ENCODE peak calls at places on chromosome 11, in six cellular contexts. H is nucleus accumbens; Q is A549; Y is CD8-positive, alpha-beta memory T cell; Z is cardiac muscle cell; C is stimulated activated CD4-positive, alpha-beta T cell treated with anti-CD3 and anti-CD28 coated beads, Interleukin-4, amount 100 ng/mL, for 1 hour. N is an unnamed sample.

GRCh38 chr11:120317689-120318195 is 7.4 kb upstream of the TLCD5 start:
- DNase-seq in H (no peak), Q (no peak), Y (no peak), Z (no peak), C (no peak), N (no peak)

GRCh38 chr11:623999-624704 is 603 bp downstream of the CDHR5 start:
- DNase-seq in H (no peak), Q (peak; percentile 74), Y (no peak), Z (no peak), C (no peak), N (no peak)

GRCh38 chr11:83483808-83484207 is 197.6 kb upstream of the CCDC90B start:
- DNase-seq in H (no peak), Q (no peak), Y (no peak), Z (no peak), C (no peak), N (no peak)

GRCh38 chr11:122727101-122727929 is 71.8 kb downstream of the UBASH3B start:
- DNase-seq in H (no peak), Q (no peak), Y (peak; percentile 53), Z (no peak), C (peak; percentile 34), N (no peak)

GRCh38 chr11:118956094-118956846 is at the start of gene UPK2:
- DNase-seq in H (peak; percentile 71), Q (peak; percentile 73), Y (peak; percentile 83), Z (peak; percentile 92), C (peak; percentile 90), N (peak; percentile 92)

GRCh38 chr11:16607675-16608644 is 130.5 kb upstream of the C11orf58 start:
- DNase-seq in H (no peak), Q (no peak), Y (no peak), Z (peak; percentile 57), C (no peak), N (peak; percentile 70)

GRCh38 chr11:2717561-2717960 is 17.8 kb upstream of the KCNQ1OT1 start:
- DNase-seq in H (no peak), Q (no peak), Y (no peak), Z (no peak), C (no peak), N (no peak)

GRCh38 chr11:74311352-74311926 is at the start of gene P4HA3:
- DNase-seq in H (no peak), Q (peak; percentile 64), Y (peak; percentile 4), Z (peak; percentile 68), C (peak; percentile 57), N (peak; percentile 56)

GRCh38 chr11:17414317-17414737 is 25.9 kb upstream of the KCNJ11 start:
- DNase-seq in H (no peak), Q (no peak), Y (no peak), Z (no peak), C (no peak), N (no peak)

GRCh38 chr11:1109101-1109917 is 34.6 kb downstream of the MUC2 start:
- DNase-seq in H (no peak), Q (no peak), Y (no peak), Z (no peak), C (no peak), N (no peak)

GRCh38 chr11:48124880-48125279 is 91.7 kb upstream of the OR4B1 start:
- DNase-seq in H (no peak), Q (no peak), Y (no peak), Z (no peak), C (no peak), N (no peak)

GRCh38 chr11:130762342-130763037 is 153.8 kb downstream of the SNX19 start:
- DNase-seq in H (no peak), Q (no peak), Y (no peak), Z (no peak), C (no peak), N (no peak)

N was measured in neural crest cell.